ENCODE peak calls at places on chromosomes 3 and 15, in ten cellular contexts. One of them, this sample, is unnamed.

GRCh38 chr3:15007681-15008141 is 57.4 kb downstream of the MRPS25 start:
- DNase-seq in AG04450: peak; percentile 77
- DNase-seq in heart left ventricle: no peak
- DNase-seq in Peyer's patch: no peak
- DNase-seq in nephron progenitor cell: no peak
- DNase-seq in GM12864: no peak
- DNase-seq in right lobe of liver: no peak
- DNase-seq in dorsolateral prefrontal cortex: no peak
- DNase-seq in transverse colon: no peak
- DNase-seq in left ventricle myocardium inferior: no peak
- DNase-seq in this sample: no peak

GRCh38 chr3:108381531-108381930 is 85.2 kb downstream of the HHLA2 start:
- DNase-seq in AG04450: no peak
- DNase-seq in heart left ventricle: no peak
- DNase-seq in Peyer's patch: no peak
- DNase-seq in nephron progenitor cell: no peak
- DNase-seq in GM12864: no peak
- DNase-seq in right lobe of liver: no peak
- DNase-seq in dorsolateral prefrontal cortex: no peak
- DNase-seq in transverse colon: no peak
- DNase-seq in left ventricle myocardium inferior: no peak
- DNase-seq in this sample: no peak

GRCh38 chr3:67357610-67358458 is 296.6 kb downstream of the SUCLG2 start:
- DNase-seq in AG04450: no peak
- DNase-seq in heart left ventricle: no peak
- DNase-seq in Peyer's patch: no peak
- DNase-seq in nephron progenitor cell: peak; percentile 18
- DNase-seq in GM12864: no peak
- DNase-seq in right lobe of liver: no peak
- DNase-seq in dorsolateral prefrontal cortex: no peak
- DNase-seq in transverse colon: no peak
- DNase-seq in left ventricle myocardium inferior: no peak
- DNase-seq in this sample: no peak

GRCh38 chr3:81749285-81749684 is 12.2 kb downstream of the GBE1 start:
- DNase-seq in AG04450: no peak
- DNase-seq in heart left ventricle: no peak
- DNase-seq in Peyer's patch: no peak
- DNase-seq in nephron progenitor cell: no peak
- DNase-seq in GM12864: no peak
- DNase-seq in right lobe of liver: no peak
- DNase-seq in dorsolateral prefrontal cortex: no peak
- DNase-seq in transverse colon: no peak
- DNase-seq in left ventricle myocardium inferior: no peak
- DNase-seq in this sample: no peak

GRCh38 chr15:101123222-101123910 is 128.5 kb downstream of the CHSY1 start:
- DNase-seq in AG04450: no peak
- DNase-seq in heart left ventricle: no peak
- DNase-seq in Peyer's patch: no peak
- DNase-seq in nephron progenitor cell: no peak
- DNase-seq in GM12864: no peak
- DNase-seq in right lobe of liver: no peak
- DNase-seq in dorsolateral prefrontal cortex: no peak
- DNase-seq in transverse colon: no peak
- DNase-seq in left ventricle myocardium inferior: no peak
- DNase-seq in this sample: no peak

GRCh38 chr3:159482241-159483031 is 506.2 kb upstream of the IL12A start:
- DNase-seq in AG04450: no peak
- DNase-seq in heart left ventricle: no peak
- DNase-seq in Peyer's patch: no peak
- DNase-seq in nephron progenitor cell: no peak
- DNase-seq in GM12864: no peak
- DNase-seq in right lobe of liver: no peak
- DNase-seq in dorsolateral prefrontal cortex: no peak
- DNase-seq in transverse colon: no peak
- DNase-seq in left ventricle myocardium inferior: no peak
- DNase-seq in this sample: no peak

GRCh38 chr3:74832925-74833324 is 218.5 kb upstream of the CNTN3 start:
- DNase-seq in AG04450: no peak
- DNase-seq in heart left ventricle: no peak
- DNase-seq in Peyer's patch: no peak
- DNase-seq in nephron progenitor cell: no peak
- DNase-seq in GM12864: no peak
- DNase-seq in right lobe of liver: no peak
- DNase-seq in dorsolateral prefrontal cortex: no peak
- DNase-seq in transverse colon: no peak
- DNase-seq in left ventricle myocardium inferior: no peak
- DNase-seq in this sample: no peak

GRCh38 chr3:107727102-107727501 is 204.3 kb downstream of the BBX start:
- DNase-seq in AG04450: no peak
- DNase-seq in heart left ventricle: no peak
- DNase-seq in Peyer's patch: no peak
- DNase-seq in nephron progenitor cell: no peak
- DNase-seq in GM12864: no peak
- DNase-seq in right lobe of liver: no peak
- DNase-seq in dorsolateral prefrontal cortex: no peak
- DNase-seq in transverse colon: no peak
- DNase-seq in left ventricle myocardium inferior: no peak
- DNase-seq in this sample: no peak

GRCh38 chr3:24521306-24522154 is 26.9 kb upstream of the THRB start:
- DNase-seq in AG04450: no peak
- DNase-seq in heart left ventricle: peak; percentile 62
- DNase-seq in Peyer's patch: peak; percentile 75
- DNase-seq in nephron progenitor cell: peak; percentile 66
- DNase-seq in GM12864: no peak
- DNase-seq in right lobe of liver: peak; percentile 70
- DNase-seq in dorsolateral prefrontal cortex: peak; percentile 69
- DNase-seq in transverse colon: peak; percentile 62
- DNase-seq in left ventricle myocardium inferior: peak; percentile 76
- DNase-seq in this sample: peak; percentile 66

GRCh38 chr15:84747423-84748273 is 744 bp upstream of the ZNF592 start:
- DNase-seq in AG04450: no peak
- DNase-seq in heart left ventricle: peak; percentile 70
- DNase-seq in Peyer's patch: peak; percentile 90
- DNase-seq in nephron progenitor cell: peak; percentile 71
- DNase-seq in GM12864: no peak
- DNase-seq in right lobe of liver: peak; percentile 90
- DNase-seq in dorsolateral prefrontal cortex: peak; percentile 81
- DNase-seq in transverse colon: peak; percentile 78
- DNase-seq in left ventricle myocardium inferior: peak; percentile 79
- DNase-seq in this sample: peak; percentile 77
- TF ChIP-seq CTCF in AG04450: no peak
- TF ChIP-seq CTCF in heart left ventricle: peak; percentile 8
- TF ChIP-seq CTCF in Peyer's patch: peak; percentile 26
- TF ChIP-seq CTCF in nephron progenitor cell: no peak
- TF ChIP-seq CTCF in GM12864: peak; percentile 6
- TF ChIP-seq CTCF in right lobe of liver: no peak
- TF ChIP-seq CTCF in dorsolateral prefrontal cortex: no peak
- TF ChIP-seq CTCF in transverse colon: no peak
- TF ChIP-seq CTCF in left ventricle myocardium inferior: no peak
- TF ChIP-seq CTCF in this sample: no peak

DNA sequence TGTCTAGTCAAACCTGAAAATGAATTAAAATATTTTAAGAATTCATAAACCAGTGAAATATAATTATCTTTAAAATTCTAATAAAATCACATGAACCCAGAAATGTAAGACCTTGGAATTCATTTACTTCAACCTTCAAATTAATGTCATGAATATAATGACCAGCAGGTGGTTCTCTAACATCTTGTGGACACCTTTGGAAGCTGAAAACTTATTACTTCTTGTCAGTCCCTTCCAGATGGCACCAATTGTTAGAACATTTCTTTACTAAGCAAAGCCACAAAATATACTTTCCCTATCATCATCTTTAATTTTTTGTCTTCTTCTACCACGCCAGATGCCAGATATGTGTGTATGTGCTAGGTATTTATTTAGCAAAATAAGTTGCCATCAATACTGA is 240.0 kb downstream of the MBNL1 start:
- DNase-seq in AG04450: no peak
- DNase-seq in heart left ventricle: no peak
- DNase-seq in Peyer's patch: no peak
- DNase-seq in nephron progenitor cell: no peak
- DNase-seq in GM12864: no peak
- DNase-seq in right lobe of liver: no peak
- DNase-seq in dorsolateral prefrontal cortex: no peak
- DNase-seq in transverse colon: no peak
- DNase-seq in left ventricle myocardium inferior: no peak
- DNase-seq in this sample: no peak
- TF ChIP-seq CTCF in AG04450: no peak
- TF ChIP-seq CTCF in heart left ventricle: peak; percentile 56
- TF ChIP-seq CTCF in Peyer's patch: peak; percentile 59
- TF ChIP-seq CTCF in nephron progenitor cell: peak; percentile 22
- TF ChIP-seq CTCF in GM12864: peak; percentile 26
- TF ChIP-seq CTCF in right lobe of liver: peak; percentile 41
- TF ChIP-seq CTCF in dorsolateral prefrontal cortex: peak; percentile 34
- TF ChIP-seq CTCF in transverse colon: peak; percentile 40
- TF ChIP-seq CTCF in left ventricle myocardium inferior: peak; percentile 65
- TF ChIP-seq CTCF in this sample: peak; percentile 59

DNA sequence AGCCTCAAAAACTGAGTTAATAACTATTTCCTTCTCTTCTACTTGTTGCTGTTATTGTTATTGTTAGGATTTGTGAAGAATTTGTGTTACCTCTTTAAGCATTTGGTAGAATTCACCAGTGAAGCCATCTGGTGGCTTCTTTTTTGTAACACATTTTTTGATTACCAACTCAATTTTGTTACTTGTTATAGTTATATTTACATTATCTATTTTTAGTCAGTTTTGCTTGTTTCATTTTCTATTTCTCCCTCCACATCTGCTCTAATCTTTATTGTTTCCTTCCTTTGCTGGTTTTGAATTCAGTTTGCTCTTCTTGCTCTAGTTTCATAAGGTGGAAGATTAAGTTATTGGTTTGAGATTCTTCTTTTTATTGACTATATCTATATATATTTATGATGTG is 3.7 kb upstream of the SLC9C1 start:
- DNase-seq in AG04450: no peak
- DNase-seq in heart left ventricle: no peak
- DNase-seq in Peyer's patch: no peak
- DNase-seq in nephron progenitor cell: no peak
- DNase-seq in GM12864: peak; percentile 37
- DNase-seq in right lobe of liver: no peak
- DNase-seq in dorsolateral prefrontal cortex: no peak
- DNase-seq in transverse colon: no peak
- DNase-seq in left ventricle myocardium inferior: no peak
- DNase-seq in this sample: no peak
- TF ChIP-seq CTCF in AG04450: no peak
- TF ChIP-seq CTCF in heart left ventricle: no peak
- TF ChIP-seq CTCF in Peyer's patch: no peak
- TF ChIP-seq CTCF in nephron progenitor cell: no peak
- TF ChIP-seq CTCF in GM12864: no peak
- TF ChIP-seq CTCF in right lobe of liver: no peak
- TF ChIP-seq CTCF in dorsolateral prefrontal cortex: no peak
- TF ChIP-seq CTCF in transverse colon: no peak
- TF ChIP-seq CTCF in left ventricle myocardium inferior: no peak
- TF ChIP-seq CTCF in this sample: no peak

GRCh38 chr15:36501063-36501678 is 78.3 kb upstream of the CDIN1 start:
- DNase-seq in AG04450: peak; percentile 33
- DNase-seq in heart left ventricle: peak; percentile 37
- DNase-seq in Peyer's patch: no peak
- DNase-seq in nephron progenitor cell: peak; percentile 21
- DNase-seq in GM12864: peak; percentile 16
- DNase-seq in right lobe of liver: no peak
- DNase-seq in dorsolateral prefrontal cortex: no peak
- DNase-seq in transverse colon: no peak
- DNase-seq in left ventricle myocardium inferior: no peak
- DNase-seq in this sample: no peak
- TF ChIP-seq CTCF in AG04450: peak; percentile 72
- TF ChIP-seq CTCF in heart left ventricle: peak; percentile 78
- TF ChIP-seq CTCF in Peyer's patch: peak; percentile 64
- TF ChIP-seq CTCF in nephron progenitor cell: peak; percentile 83
- TF ChIP-seq CTCF in GM12864: peak; percentile 82
- TF ChIP-seq CTCF in right lobe of liver: peak; percentile 78
- TF ChIP-seq CTCF in dorsolateral prefrontal cortex: peak; percentile 89
- TF ChIP-seq CTCF in transverse colon: peak; percentile 60
- TF ChIP-seq CTCF in left ventricle myocardium inferior: peak; percentile 78
- TF ChIP-seq CTCF in this sample: peak; percentile 37

GRCh38 chr3:42557849-42558248 is 23.9 kb downstream of the SEC22C start:
- DNase-seq in AG04450: no peak
- DNase-seq in heart left ventricle: no peak
- DNase-seq in Peyer's patch: no peak
- DNase-seq in nephron progenitor cell: no peak
- DNase-seq in GM12864: no peak
- DNase-seq in right lobe of liver: no peak
- DNase-seq in dorsolateral prefrontal cortex: no peak
- DNase-seq in transverse colon: no peak
- DNase-seq in left ventricle myocardium inferior: no peak
- DNase-seq in this sample: no peak
- TF ChIP-seq CTCF in AG04450: no peak
- TF ChIP-seq CTCF in heart left ventricle: peak; percentile 19
- TF ChIP-seq CTCF in Peyer's patch: peak; percentile 34
- TF ChIP-seq CTCF in nephron progenitor cell: no peak
- TF ChIP-seq CTCF in GM12864: no peak
- TF ChIP-seq CTCF in right lobe of liver: no peak
- TF ChIP-seq CTCF in dorsolateral prefrontal cortex: peak; percentile 19
- TF ChIP-seq CTCF in transverse colon: no peak
- TF ChIP-seq CTCF in left ventricle myocardium inferior: peak; percentile 42
- TF ChIP-seq CTCF in this sample: no peak

DNA sequence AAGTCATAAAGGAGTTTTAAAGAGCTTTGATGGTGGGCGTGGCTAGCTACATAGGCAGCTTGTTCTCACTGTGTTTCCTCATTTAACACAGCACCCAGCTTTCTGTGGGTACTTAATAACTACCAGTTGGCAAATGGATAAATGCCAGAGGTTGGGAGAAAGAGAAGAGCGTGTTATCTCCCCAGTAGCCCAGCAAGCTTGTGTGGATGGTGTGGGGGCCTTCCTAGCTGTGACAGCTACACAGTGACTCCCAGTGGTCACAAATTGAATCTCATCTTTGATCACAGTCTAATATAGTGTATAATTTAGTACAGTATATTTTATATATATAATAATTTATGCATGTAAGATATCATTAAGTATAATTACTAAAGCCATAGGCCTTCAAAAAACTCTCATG is 984.1 kb downstream of the EPHA3 start:
- DNase-seq in AG04450: no peak
- DNase-seq in heart left ventricle: peak; percentile 19
- DNase-seq in Peyer's patch: no peak
- DNase-seq in nephron progenitor cell: peak; percentile 49
- DNase-seq in GM12864: no peak
- DNase-seq in right lobe of liver: no peak
- DNase-seq in dorsolateral prefrontal cortex: peak; percentile 41
- DNase-seq in transverse colon: peak; percentile 8
- DNase-seq in left ventricle myocardium inferior: peak; percentile 14
- DNase-seq in this sample: no peak
- TF ChIP-seq CTCF in AG04450: peak; percentile 49
- TF ChIP-seq CTCF in heart left ventricle: peak; percentile 66
- TF ChIP-seq CTCF in Peyer's patch: no peak
- TF ChIP-seq CTCF in nephron progenitor cell: peak; percentile 65
- TF ChIP-seq CTCF in GM12864: peak; percentile 38
- TF ChIP-seq CTCF in right lobe of liver: peak; percentile 27
- TF ChIP-seq CTCF in dorsolateral prefrontal cortex: peak; percentile 64
- TF ChIP-seq CTCF in transverse colon: peak; percentile 54
- TF ChIP-seq CTCF in left ventricle myocardium inferior: peak; percentile 61
- TF ChIP-seq CTCF in this sample: peak; percentile 63

GRCh38 chr15:98649621-98649995 is 1.3 kb downstream of the IGF1R start:
- DNase-seq in AG04450: no peak
- DNase-seq in heart left ventricle: peak; percentile 32
- DNase-seq in Peyer's patch: no peak
- DNase-seq in nephron progenitor cell: peak; percentile 57
- DNase-seq in GM12864: no peak
- DNase-seq in right lobe of liver: peak; percentile 70
- DNase-seq in dorsolateral prefrontal cortex: peak; percentile 60
- DNase-seq in transverse colon: peak; percentile 52
- DNase-seq in left ventricle myocardium inferior: peak; percentile 56
- DNase-seq in this sample: no peak
- TF ChIP-seq CTCF in AG04450: peak; percentile 21
- TF ChIP-seq CTCF in heart left ventricle: no peak
- TF ChIP-seq CTCF in Peyer's patch: peak; percentile 14
- TF ChIP-seq CTCF in nephron progenitor cell: no peak
- TF ChIP-seq CTCF in GM12864: no peak
- TF ChIP-seq CTCF in right lobe of liver: peak; percentile 4
- TF ChIP-seq CTCF in dorsolateral prefrontal cortex: no peak
- TF ChIP-seq CTCF in transverse colon: peak; percentile 31
- TF ChIP-seq CTCF in left ventricle myocardium inferior: peak; percentile 37
- TF ChIP-seq CTCF in this sample: no peak